ENCODE peak calls at places on chromosomes 4 and X, in seven cellular contexts. O is mammary epithelial cell, I is mesenchymal stem cell, Z is GM23338, G is hepatocyte, E is fibroblast of lung, V is HCT116. W is an unnamed sample. For H3K36me3, the result is how much of the 10 kb centered on the place peaks cover.

GRCh38 chr4:120843840-120844527 is 78.5 kb downstream of the PRDM5 start:
- DNase-seq in I (no peak), O (no peak), V (no peak), Z (peak), E (no peak), G (peak), W (no peak)

GRCh38 chr4:13535708-13536361 is 8.5 kb downstream of the NKX3-2 start:
- DNase-seq in G (no peak), I (no peak), E (no peak), V (no peak), Z (peak), O (no peak), W (no peak)

GRCh38 chrX:101550362-101550761 is at the start of gene ARMCX1:
- DNase-seq in Z (peak), E (peak), V (no peak), O (peak), I (peak), G (peak), W (no peak)

GRCh38 chr4:19936471-19936870 is 315.2 kb upstream of the SLIT2 start:
- DNase-seq in G (no peak), O (no peak), I (peak), V (no peak), Z (no peak), E (peak), W (no peak)

GRCh38 chr4:2651998-2652397 is 104.1 kb downstream of the TNIP2 start:
- DNase-seq in E (no peak), Z (no peak), V (no peak), G (no peak), O (no peak), I (no peak), W (no peak)

GRCh38 chr4:145507636-145508035 is 26.0 kb downstream of the SMAD1 start:
- DNase-seq in V (no peak), Z (no peak), O (peak), I (peak), G (no peak), E (peak), W (no peak)

GRCh38 chr4:73718375-73719373 is 21.7 kb upstream of the CXCL8 start:
- DNase-seq in E (no peak), Z (no peak), V (no peak), O (peak), G (no peak), I (no peak), W (no peak)

GRCh38 chr4:64718091-64718490 is 308.8 kb upstream of the TECRL start:
- DNase-seq in O (peak), E (no peak), G (peak), I (peak), V (no peak), Z (peak), W (no peak)

GRCh38 chr4:86043755-86044592 is 315.9 kb downstream of the MAPK10 start:
- DNase-seq in G (peak), I (peak), Z (peak), V (peak), O (peak), E (peak), W (peak)

GRCh38 chrX:110280954-110281353 is 36.9 kb downstream of the AMMECR1 start:
- DNase-seq in Z (no peak), G (no peak), E (peak), I (no peak), O (no peak), V (no peak), W (no peak)

GRCh38 chrX:45860450-45860849 is 659.8 kb upstream of the DIPK2B start:
- DNase-seq in O (no peak), V (no peak), E (no peak), I (no peak), Z (peak), G (no peak), W (no peak)

GRCh38 chr4:119728692-119729593 is 100.3 kb upstream of the PDE5A start:
- DNase-seq in G (no peak), V (no peak), E (peak), I (no peak), O (peak), Z (no peak), W (no peak)

GRCh38 chrX:19799319-19800182 is 87.8 kb downstream of the SH3KBP1 start:
- DNase-seq in E (peak), G (no peak), V (no peak), I (no peak), Z (no peak), O (no peak), W (no peak)

GRCh38 chr4:2138846-2139500 is 79.8 kb downstream of the NAT8L start:
- DNase-seq in E (no peak), O (no peak), V (no peak), I (no peak), Z (peak), G (no peak), W (no peak)

GRCh38 chr4:3040447-3041191 is 33.7 kb downstream of the HTT-AS start:
- DNase-seq in E (no peak), O (no peak), I (no peak), V (no peak), Z (no peak), G (no peak), W (no peak)

GRCh38 chr4:69064391-69064790 is 31.9 kb upstream of the UGT2B7 start:
- DNase-seq in O (no peak), V (no peak), Z (no peak), G (no peak), I (no peak), E (no peak), W (no peak)

GRCh38 chr4:827209-828081 is 1.5 kb upstream of the CPLX1 start:
- DNase-seq in G (no peak), O (no peak), E (no peak), I (no peak), Z (peak), V (no peak), W (no peak)

GRCh38 chrX:153477039-153477438 is 6.7 kb upstream of the HAUS7 start:
- DNase-seq in Z (peak), O (no peak), E (peak), I (no peak), V (no peak), G (peak), W (no peak)

GRCh38 chrX:119690921-119691716 is 1.8 kb downstream of the SEPTIN6 start:
- DNase-seq in G (peak), I (peak), O (peak), V (no peak), E (peak), Z (peak), W (peak)

GRCh38 chr4:127781303-127782024 is 658 bp upstream of the HSPA4L start:
- DNase-seq in Z (peak), O (no peak), V (no peak), I (peak), E (peak), G (peak), W (no peak)

GRCh38 chr4:61468091-61468720 is 268.1 kb downstream of the ADGRL3 start:
- DNase-seq in G (peak), O (peak), E (peak), V (no peak), I (peak), Z (peak), W (no peak)

GRCh38 chr4:126627255-126627654 is 1005.5 kb upstream of the INTU start:
- DNase-seq in Z (peak), V (peak), O (peak), I (peak), G (no peak), E (peak), W (no peak)

GRCh38 chr4:20641971-20642370 is 58.3 kb upstream of the PACRGL start:
- DNase-seq in I (no peak), E (no peak), V (no peak), G (no peak), Z (no peak), O (no peak), W (no peak)

GRCh38 chr4:39235021-39235420 is 52.7 kb downstream of the WDR19 start:
- DNase-seq in I (no peak), V (no peak), Z (no peak), E (no peak), O (no peak), G (no peak), W (no peak)

GRCh38 chr4:3311489-3312171 is 18.8 kb downstream of the RGS12 start:
- DNase-seq in Z (no peak), G (peak), E (no peak), O (peak), V (no peak), I (no peak), W (no peak)

GRCh38 chrX:143437439-143437838 is 79.8 kb downstream of the SPANXN3 start:
- DNase-seq in V (no peak), Z (peak), G (peak), I (peak), E (no peak), O (no peak), W (no peak)

DNA sequence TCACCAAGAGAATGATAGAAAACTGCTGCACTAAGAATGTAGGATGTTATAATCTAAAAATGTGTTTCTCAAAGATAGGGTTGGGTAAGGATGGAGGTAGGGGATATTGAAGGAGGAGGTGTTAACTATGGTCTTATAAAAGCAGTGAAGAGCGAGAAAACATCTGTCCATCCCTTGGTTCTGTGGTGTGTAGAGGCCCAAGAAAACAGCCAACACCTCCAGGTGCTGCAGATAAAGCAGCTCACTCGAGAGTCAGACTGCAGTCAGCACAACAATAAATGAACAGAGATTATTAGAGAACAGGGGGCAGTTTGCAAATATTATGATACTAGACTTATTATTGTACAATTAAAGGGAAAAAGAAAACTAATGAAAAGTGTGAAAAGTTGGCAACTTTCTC is 141.5 kb downstream of the CAMK2D start:
- DNase-seq in I (no peak), G (no peak), E (no peak), O (no peak), V (no peak), Z (no peak), W (no peak)
- H3K4me2 ChIP-seq in I (no peak), G (no peak), E (no peak), O (no peak), V (no peak), Z (no peak), W (no peak)

GRCh38 chr4:186845137-186845842 is 121.6 kb upstream of the FAT1 start:
- DNase-seq in E (peak), G (peak), Z (no peak), O (peak), V (peak), I (peak), W (no peak)

GRCh38 chr4:186840771-186841301 is 117.2 kb upstream of the FAT1 start:
- DNase-seq in Z (no peak), V (peak), E (no peak), G (no peak), I (no peak), O (no peak), W (no peak)

GRCh38 chr4:186840222-186840701 is 116.6 kb upstream of the FAT1 start:
- DNase-seq in G (no peak), O (no peak), E (peak), Z (no peak), I (no peak), V (peak), W (no peak)

GRCh38 chr4:186846426-186846825 is 122.8 kb upstream of the FAT1 start:
- DNase-seq in V (no peak), I (peak), O (no peak), E (peak), G (no peak), Z (no peak), W (no peak)

GRCh38 chr4:186844059-186844681 is 120.5 kb upstream of the FAT1 start:
- DNase-seq in V (no peak), G (peak), E (peak), I (peak), Z (no peak), O (no peak), W (no peak)
- H3K4me3 ChIP-seq in V (peak), G (no peak), E (peak), I (no peak), Z (no peak), O (peak), W (no peak)

DNA sequence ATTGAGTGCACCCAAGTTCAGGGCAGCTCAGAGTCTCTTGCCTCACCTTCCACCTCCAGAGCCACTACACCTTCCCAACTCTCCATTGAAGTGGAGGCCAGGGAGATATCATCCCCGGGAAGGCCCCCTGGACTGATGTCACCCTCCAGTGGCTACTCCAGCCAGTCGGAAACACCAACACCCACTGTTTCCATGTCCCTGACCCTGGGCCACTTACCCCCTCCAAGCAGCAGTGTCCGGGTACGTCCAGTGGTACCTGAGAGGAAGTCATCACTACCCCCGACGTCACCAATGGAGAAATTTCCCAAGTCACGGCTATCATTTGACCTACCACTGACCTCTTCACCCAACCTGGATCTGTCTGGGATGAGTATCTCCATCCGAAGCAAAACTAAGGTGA is 7.8 kb upstream of the RTL5 start:
- DNase-seq in V (no peak), Z (no peak), G (no peak), I (no peak), E (no peak), O (no peak), W (no peak)
- H3K36me3 ChIP-seq in V (under half), Z (under half), G (under half), I (under half), E (under half), O (under half), W (under half)

GRCh38 chr4:153335665-153336064 is 8.8 kb upstream of the MND1 start:
- DNase-seq in I (peak), E (peak), O (peak), V (no peak), G (no peak), Z (no peak), W (no peak)
- H3K4me2 ChIP-seq in I (no peak), E (no peak), O (peak), V (no peak), G (no peak), Z (peak), W (no peak)

W was measured in DND-41.